ENCODE peak calls at places on chromosomes 6 and 20, in nine cellular contexts. One of them, this sample, is unnamed.
A peak's percentile ranks its signal among the peaks of the same experiment; 100 is the strongest.

GRCh38 chr6:81031429-81031828 is 721.1 kb downstream of the TENT5A start:
- DNase-seq in lower leg skin: no peak
- DNase-seq in lower lobe of right lung: no peak
- DNase-seq in AG10803: no peak
- DNase-seq in BJ: no peak
- DNase-seq in B cell: no peak
- DNase-seq in hepatocyte: no peak
- DNase-seq in AG04450: no peak
- DNase-seq in cardiac muscle cell: no peak
- DNase-seq in this sample: no peak

GRCh38 chr6:1059596-1059995 is 252.3 kb upstream of the FOXQ1 start:
- DNase-seq in lower leg skin: no peak
- DNase-seq in lower lobe of right lung: no peak
- DNase-seq in AG10803: no peak
- DNase-seq in BJ: no peak
- DNase-seq in B cell: no peak
- DNase-seq in hepatocyte: no peak
- DNase-seq in AG04450: no peak
- DNase-seq in cardiac muscle cell: no peak
- DNase-seq in this sample: no peak

GRCh38 chr6:44275749-44276648 is 5.7 kb downstream of the TMEM151B start:
- DNase-seq in lower leg skin: no peak
- DNase-seq in lower lobe of right lung: no peak
- DNase-seq in AG10803: no peak
- DNase-seq in BJ: no peak
- DNase-seq in B cell: peak; percentile 84
- DNase-seq in hepatocyte: no peak
- DNase-seq in AG04450: no peak
- DNase-seq in cardiac muscle cell: no peak
- DNase-seq in this sample: no peak

GRCh38 chr20:50041238-50041915 is 58.6 kb downstream of the SNAI1 start:
- DNase-seq in lower leg skin: no peak
- DNase-seq in lower lobe of right lung: no peak
- DNase-seq in AG10803: no peak
- DNase-seq in BJ: no peak
- DNase-seq in B cell: peak; percentile 83
- DNase-seq in hepatocyte: no peak
- DNase-seq in AG04450: no peak
- DNase-seq in cardiac muscle cell: no peak
- DNase-seq in this sample: no peak

GRCh38 chr6:16684195-16684689 is 77.0 kb downstream of the ATXN1 start:
- DNase-seq in lower leg skin: no peak
- DNase-seq in lower lobe of right lung: peak; percentile 73
- DNase-seq in AG10803: no peak
- DNase-seq in BJ: no peak
- DNase-seq in B cell: no peak
- DNase-seq in hepatocyte: no peak
- DNase-seq in AG04450: no peak
- DNase-seq in cardiac muscle cell: no peak
- DNase-seq in this sample: no peak

GRCh38 chr6:36757206-36757605 is 59.6 kb downstream of the RAB44 start:
- DNase-seq in lower leg skin: no peak
- DNase-seq in lower lobe of right lung: no peak
- DNase-seq in AG10803: no peak
- DNase-seq in BJ: no peak
- DNase-seq in B cell: no peak
- DNase-seq in hepatocyte: no peak
- DNase-seq in AG04450: no peak
- DNase-seq in cardiac muscle cell: no peak
- DNase-seq in this sample: no peak

GRCh38 chr6:113122060-113122459 is 735.1 kb upstream of the MARCKS start:
- DNase-seq in lower leg skin: no peak
- DNase-seq in lower lobe of right lung: no peak
- DNase-seq in AG10803: peak; percentile 93
- DNase-seq in BJ: peak; percentile 68
- DNase-seq in B cell: no peak
- DNase-seq in hepatocyte: peak; percentile 40
- DNase-seq in AG04450: no peak
- DNase-seq in cardiac muscle cell: peak; percentile 6
- DNase-seq in this sample: no peak

GRCh38 chr20:19991826-19992225 is 25.3 kb upstream of the NAA20 start:
- DNase-seq in lower leg skin: no peak
- DNase-seq in lower lobe of right lung: no peak
- DNase-seq in AG10803: no peak
- DNase-seq in BJ: no peak
- DNase-seq in B cell: no peak
- DNase-seq in hepatocyte: no peak
- DNase-seq in AG04450: no peak
- DNase-seq in cardiac muscle cell: peak; percentile 68
- DNase-seq in this sample: no peak

GRCh38 chr6:17863971-17864754 is 123.3 kb downstream of the KIF13A start:
- DNase-seq in lower leg skin: peak; percentile 41
- DNase-seq in lower lobe of right lung: no peak
- DNase-seq in AG10803: peak; percentile 88
- DNase-seq in BJ: peak; percentile 59
- DNase-seq in B cell: no peak
- DNase-seq in hepatocyte: no peak
- DNase-seq in AG04450: no peak
- DNase-seq in cardiac muscle cell: no peak
- DNase-seq in this sample: no peak

GRCh38 chr6:33375143-33375649 is 16.4 kb upstream of the KIFC1 start:
- DNase-seq in lower leg skin: peak; percentile 81
- DNase-seq in lower lobe of right lung: peak; percentile 73
- DNase-seq in AG10803: peak; percentile 92
- DNase-seq in BJ: peak; percentile 40
- DNase-seq in B cell: no peak
- DNase-seq in hepatocyte: peak; percentile 63
- DNase-seq in AG04450: peak; percentile 59
- DNase-seq in cardiac muscle cell: no peak
- DNase-seq in this sample: peak; percentile 90

GRCh38 chr20:25042531-25043498 is 15.1 kb downstream of the ACSS1 start:
- DNase-seq in lower leg skin: no peak
- DNase-seq in lower lobe of right lung: peak; percentile 89
- DNase-seq in AG10803: no peak
- DNase-seq in BJ: no peak
- DNase-seq in B cell: peak; percentile 85
- DNase-seq in hepatocyte: no peak
- DNase-seq in AG04450: no peak
- DNase-seq in cardiac muscle cell: no peak
- DNase-seq in this sample: no peak

GRCh38 chr6:99467509-99468106 is 42.5 kb upstream of the PNISR start:
- DNase-seq in lower leg skin: no peak
- DNase-seq in lower lobe of right lung: no peak
- DNase-seq in AG10803: peak; percentile 26
- DNase-seq in BJ: no peak
- DNase-seq in B cell: peak; percentile 23
- DNase-seq in hepatocyte: peak; percentile 37
- DNase-seq in AG04450: no peak
- DNase-seq in cardiac muscle cell: peak; percentile 34
- DNase-seq in this sample: no peak

GRCh38 chr6:14865609-14866100 is 380.2 kb upstream of the JARID2 start:
- DNase-seq in lower leg skin: no peak
- DNase-seq in lower lobe of right lung: no peak
- DNase-seq in AG10803: peak; percentile 6
- DNase-seq in BJ: no peak
- DNase-seq in B cell: peak; percentile 50
- DNase-seq in hepatocyte: no peak
- DNase-seq in AG04450: no peak
- DNase-seq in cardiac muscle cell: no peak
- DNase-seq in this sample: no peak

GRCh38 chr6:142213402-142213801 is 66.3 kb downstream of the VTA1 start:
- DNase-seq in lower leg skin: no peak
- DNase-seq in lower lobe of right lung: no peak
- DNase-seq in AG10803: no peak
- DNase-seq in BJ: no peak
- DNase-seq in B cell: no peak
- DNase-seq in hepatocyte: no peak
- DNase-seq in AG04450: no peak
- DNase-seq in cardiac muscle cell: no peak
- DNase-seq in this sample: no peak

GRCh38 chr6:38188677-38189335 is 369.3 kb downstream of the ZFAND3 start:
- DNase-seq in lower leg skin: no peak
- DNase-seq in lower lobe of right lung: no peak
- DNase-seq in AG10803: no peak
- DNase-seq in BJ: no peak
- DNase-seq in B cell: no peak
- DNase-seq in hepatocyte: no peak
- DNase-seq in AG04450: no peak
- DNase-seq in cardiac muscle cell: no peak
- DNase-seq in this sample: no peak

GRCh38 chr20:23419995-23420901 is 1.0 kb downstream of the NAPB start:
- DNase-seq in lower leg skin: peak; percentile 24
- DNase-seq in lower lobe of right lung: peak; percentile 78
- DNase-seq in AG10803: peak; percentile 71
- DNase-seq in BJ: peak; percentile 35
- DNase-seq in B cell: peak; percentile 76
- DNase-seq in hepatocyte: peak; percentile 71
- DNase-seq in AG04450: peak; percentile 29
- DNase-seq in cardiac muscle cell: peak; percentile 45
- DNase-seq in this sample: no peak

GRCh38 chr20:50172347-50173013 is 18.1 kb upstream of the CEBPB start:
- DNase-seq in lower leg skin: peak; percentile 62
- DNase-seq in lower lobe of right lung: peak; percentile 92
- DNase-seq in AG10803: peak; percentile 69
- DNase-seq in BJ: no peak
- DNase-seq in B cell: peak; percentile 53
- DNase-seq in hepatocyte: peak; percentile 91
- DNase-seq in AG04450: no peak
- DNase-seq in cardiac muscle cell: peak; percentile 91
- DNase-seq in this sample: peak; percentile 93

GRCh38 chr20:46176744-46177378 is 58.7 kb downstream of the CD40 start:
- DNase-seq in lower leg skin: no peak
- DNase-seq in lower lobe of right lung: no peak
- DNase-seq in AG10803: no peak
- DNase-seq in BJ: no peak
- DNase-seq in B cell: no peak
- DNase-seq in hepatocyte: no peak
- DNase-seq in AG04450: no peak
- DNase-seq in cardiac muscle cell: no peak
- DNase-seq in this sample: no peak

GRCh38 chr20:24948939-24949679 is at the start of gene CST7:
- DNase-seq in lower leg skin: peak; percentile 46
- DNase-seq in lower lobe of right lung: peak; percentile 62
- DNase-seq in AG10803: no peak
- DNase-seq in BJ: no peak
- DNase-seq in B cell: no peak
- DNase-seq in hepatocyte: no peak
- DNase-seq in AG04450: no peak
- DNase-seq in cardiac muscle cell: no peak
- DNase-seq in this sample: no peak

GRCh38 chr6:52325695-52326471 is 36.1 kb upstream of the PAQR8 start:
- DNase-seq in lower leg skin: no peak
- DNase-seq in lower lobe of right lung: no peak
- DNase-seq in AG10803: no peak
- DNase-seq in BJ: no peak
- DNase-seq in B cell: no peak
- DNase-seq in hepatocyte: peak; percentile 70
- DNase-seq in AG04450: no peak
- DNase-seq in cardiac muscle cell: peak; percentile 27
- DNase-seq in this sample: no peak
- TF ChIP-seq CTCF in lower leg skin: no peak
- TF ChIP-seq CTCF in lower lobe of right lung: no peak
- TF ChIP-seq CTCF in AG10803: no peak
- TF ChIP-seq CTCF in BJ: no peak
- TF ChIP-seq CTCF in B cell: no peak
- TF ChIP-seq CTCF in hepatocyte: no peak
- TF ChIP-seq CTCF in AG04450: no peak
- TF ChIP-seq CTCF in cardiac muscle cell: no peak
- TF ChIP-seq CTCF in this sample: no peak

GRCh38 chr20:57809661-57810172 is 99.9 kb upstream of the PMEPA1 start:
- DNase-seq in lower leg skin: peak; percentile 26
- DNase-seq in lower lobe of right lung: no peak
- DNase-seq in AG10803: peak; percentile 9
- DNase-seq in BJ: no peak
- DNase-seq in B cell: no peak
- DNase-seq in hepatocyte: peak; percentile 17
- DNase-seq in AG04450: no peak
- DNase-seq in cardiac muscle cell: peak; percentile 25
- DNase-seq in this sample: no peak
- TF ChIP-seq CTCF in lower leg skin: no peak
- TF ChIP-seq CTCF in lower lobe of right lung: no peak
- TF ChIP-seq CTCF in AG10803: no peak
- TF ChIP-seq CTCF in BJ: no peak
- TF ChIP-seq CTCF in B cell: no peak
- TF ChIP-seq CTCF in hepatocyte: no peak
- TF ChIP-seq CTCF in AG04450: no peak
- TF ChIP-seq CTCF in cardiac muscle cell: no peak
- TF ChIP-seq CTCF in this sample: no peak

GRCh38 chr6:2482773-2483172 is 237.4 kb upstream of the GMDS start:
- DNase-seq in lower leg skin: no peak
- DNase-seq in lower lobe of right lung: no peak
- DNase-seq in AG10803: no peak
- DNase-seq in BJ: no peak
- DNase-seq in B cell: no peak
- DNase-seq in hepatocyte: no peak
- DNase-seq in AG04450: no peak
- DNase-seq in cardiac muscle cell: no peak
- DNase-seq in this sample: no peak
- TF ChIP-seq CTCF in lower leg skin: no peak
- TF ChIP-seq CTCF in lower lobe of right lung: no peak
- TF ChIP-seq CTCF in AG10803: no peak
- TF ChIP-seq CTCF in BJ: no peak
- TF ChIP-seq CTCF in B cell: no peak
- TF ChIP-seq CTCF in hepatocyte: no peak
- TF ChIP-seq CTCF in AG04450: no peak
- TF ChIP-seq CTCF in cardiac muscle cell: no peak
- TF ChIP-seq CTCF in this sample: no peak

DNA sequence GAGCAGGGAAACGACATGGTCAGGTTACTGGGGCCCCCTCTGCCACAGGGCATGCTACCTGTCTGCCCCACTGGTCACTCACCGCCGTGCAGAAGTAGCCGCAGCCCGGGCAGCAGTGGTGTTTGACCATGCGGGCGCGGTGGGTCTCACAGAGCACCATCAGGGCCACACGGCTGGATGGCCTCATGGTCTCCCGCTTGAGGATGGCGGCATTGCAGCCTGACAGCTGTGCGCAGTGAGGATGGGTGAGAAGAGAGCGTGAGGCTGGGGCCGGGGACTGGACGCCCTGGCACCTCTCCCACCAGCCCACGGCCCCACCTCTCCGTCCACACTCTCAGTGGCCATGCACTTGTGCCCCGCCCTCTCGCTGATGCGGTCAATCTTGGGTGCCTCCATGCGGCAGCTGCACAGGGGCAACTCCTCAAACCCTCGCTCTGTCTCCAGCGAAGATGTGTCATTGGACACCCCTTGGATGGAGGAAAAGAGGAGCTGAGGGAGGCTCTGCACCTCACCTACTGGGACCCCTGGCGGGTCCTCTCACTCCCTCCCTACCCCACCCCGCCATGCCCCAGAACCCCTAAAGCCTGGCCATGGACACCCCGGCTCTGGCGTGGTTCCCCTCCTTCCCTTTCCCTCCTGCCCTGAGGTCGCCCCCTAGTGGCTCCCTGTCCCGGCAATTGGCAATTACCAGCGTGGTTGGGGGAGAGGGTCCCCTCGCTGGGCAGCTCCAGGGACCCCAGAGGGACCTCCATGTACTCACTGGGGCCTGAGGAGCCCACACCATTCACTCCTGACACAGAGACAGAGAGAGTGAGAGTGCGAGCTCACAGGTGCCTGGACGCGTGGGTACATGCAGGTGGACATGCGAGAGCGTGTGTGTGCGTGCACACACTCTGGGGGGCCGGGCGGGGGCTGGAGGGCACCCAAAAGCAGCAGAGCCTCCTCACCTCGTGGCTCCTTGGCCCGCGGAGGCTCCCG is 8.9 kb downstream of the EHMT2 start:
- DNase-seq in lower leg skin: no peak
- DNase-seq in lower lobe of right lung: no peak
- DNase-seq in AG10803: no peak
- DNase-seq in BJ: no peak
- DNase-seq in B cell: peak; percentile 79
- DNase-seq in hepatocyte: peak; percentile 46
- DNase-seq in AG04450: no peak
- DNase-seq in cardiac muscle cell: peak; percentile 26
- DNase-seq in this sample: no peak
- TF ChIP-seq CTCF in lower leg skin: no peak
- TF ChIP-seq CTCF in lower lobe of right lung: peak; percentile 75
- TF ChIP-seq CTCF in AG10803: peak; percentile 62
- TF ChIP-seq CTCF in BJ: peak; percentile 82
- TF ChIP-seq CTCF in B cell: peak; percentile 77
- TF ChIP-seq CTCF in hepatocyte: peak; percentile 66
- TF ChIP-seq CTCF in AG04450: peak; percentile 74
- TF ChIP-seq CTCF in cardiac muscle cell: peak; percentile 79
- TF ChIP-seq CTCF in this sample: peak; percentile 63

This sample was measured in right atrium auricular region.